ENCODE peak calls at places on chromosomes 1 and 21, in ten cellular contexts. One of them, this sample, is unnamed.

GRCh38 chr21:26845066-26845749 is at the start of gene ADAMTS1:
- DNase-seq in substantia nigra: peak
- DNase-seq in central memory CD8-positive, alpha-beta T cell: no peak
- DNase-seq in stimulated activated CD8-positive, alpha-beta memory T cell treated with anti-CD3 and anti-CD28 coated beads, Interleukin-15, amount 100 ng/mL, for 24 hours: no peak
- DNase-seq in fibroblast of pulmonary artery: peak
- DNase-seq in NCI-H1092 treated with DMSO at 0.1 percent for 48 hours: peak
- DNase-seq in fibroblast of lung: peak
- DNase-seq in cardiac muscle cell: peak
- DNase-seq in CD4-positive, alpha-beta T cell: no peak
- DNase-seq in naive thymus-derived CD8-positive, alpha-beta T cell: no peak
- DNase-seq in this sample: peak

GRCh38 chr1:213057264-213058059 is 6.4 kb downstream of the RPS6KC1 start:
- DNase-seq in substantia nigra: no peak
- DNase-seq in central memory CD8-positive, alpha-beta T cell: no peak
- DNase-seq in stimulated activated CD8-positive, alpha-beta memory T cell treated with anti-CD3 and anti-CD28 coated beads, Interleukin-15, amount 100 ng/mL, for 24 hours: no peak
- DNase-seq in fibroblast of pulmonary artery: no peak
- DNase-seq in NCI-H1092 treated with DMSO at 0.1 percent for 48 hours: no peak
- DNase-seq in fibroblast of lung: no peak
- DNase-seq in cardiac muscle cell: no peak
- DNase-seq in CD4-positive, alpha-beta T cell: no peak
- DNase-seq in naive thymus-derived CD8-positive, alpha-beta T cell: no peak
- DNase-seq in this sample: no peak

GRCh38 chr1:214505134-214505533 is 46.3 kb downstream of the PTPN14 start:
- DNase-seq in substantia nigra: no peak
- DNase-seq in central memory CD8-positive, alpha-beta T cell: no peak
- DNase-seq in stimulated activated CD8-positive, alpha-beta memory T cell treated with anti-CD3 and anti-CD28 coated beads, Interleukin-15, amount 100 ng/mL, for 24 hours: no peak
- DNase-seq in fibroblast of pulmonary artery: no peak
- DNase-seq in NCI-H1092 treated with DMSO at 0.1 percent for 48 hours: no peak
- DNase-seq in fibroblast of lung: no peak
- DNase-seq in cardiac muscle cell: no peak
- DNase-seq in CD4-positive, alpha-beta T cell: no peak
- DNase-seq in naive thymus-derived CD8-positive, alpha-beta T cell: no peak
- DNase-seq in this sample: no peak

GRCh38 chr1:77889240-77889637 is 815 bp downstream of the NEXN start:
- DNase-seq in substantia nigra: no peak
- DNase-seq in central memory CD8-positive, alpha-beta T cell: no peak
- DNase-seq in stimulated activated CD8-positive, alpha-beta memory T cell treated with anti-CD3 and anti-CD28 coated beads, Interleukin-15, amount 100 ng/mL, for 24 hours: no peak
- DNase-seq in fibroblast of pulmonary artery: peak
- DNase-seq in NCI-H1092 treated with DMSO at 0.1 percent for 48 hours: no peak
- DNase-seq in fibroblast of lung: peak
- DNase-seq in cardiac muscle cell: peak
- DNase-seq in CD4-positive, alpha-beta T cell: no peak
- DNase-seq in naive thymus-derived CD8-positive, alpha-beta T cell: no peak
- DNase-seq in this sample: peak

GRCh38 chr1:58783090-58783992 is 506 bp downstream of the JUN start:
- DNase-seq in substantia nigra: no peak
- DNase-seq in central memory CD8-positive, alpha-beta T cell: peak
- DNase-seq in stimulated activated CD8-positive, alpha-beta memory T cell treated with anti-CD3 and anti-CD28 coated beads, Interleukin-15, amount 100 ng/mL, for 24 hours: peak
- DNase-seq in fibroblast of pulmonary artery: peak
- DNase-seq in NCI-H1092 treated with DMSO at 0.1 percent for 48 hours: peak
- DNase-seq in fibroblast of lung: peak
- DNase-seq in cardiac muscle cell: peak
- DNase-seq in CD4-positive, alpha-beta T cell: peak
- DNase-seq in naive thymus-derived CD8-positive, alpha-beta T cell: peak
- DNase-seq in this sample: peak

GRCh38 chr1:182611787-182612186 is 7.6 kb upstream of the RGS16 start:
- DNase-seq in substantia nigra: no peak
- DNase-seq in central memory CD8-positive, alpha-beta T cell: no peak
- DNase-seq in stimulated activated CD8-positive, alpha-beta memory T cell treated with anti-CD3 and anti-CD28 coated beads, Interleukin-15, amount 100 ng/mL, for 24 hours: no peak
- DNase-seq in fibroblast of pulmonary artery: no peak
- DNase-seq in NCI-H1092 treated with DMSO at 0.1 percent for 48 hours: peak
- DNase-seq in fibroblast of lung: no peak
- DNase-seq in cardiac muscle cell: no peak
- DNase-seq in CD4-positive, alpha-beta T cell: no peak
- DNase-seq in naive thymus-derived CD8-positive, alpha-beta T cell: no peak
- DNase-seq in this sample: no peak

GRCh38 chr1:226938903-226939438 is 1.1 kb upstream of the COQ8A start:
- DNase-seq in substantia nigra: no peak
- DNase-seq in central memory CD8-positive, alpha-beta T cell: no peak
- DNase-seq in stimulated activated CD8-positive, alpha-beta memory T cell treated with anti-CD3 and anti-CD28 coated beads, Interleukin-15, amount 100 ng/mL, for 24 hours: no peak
- DNase-seq in fibroblast of pulmonary artery: peak
- DNase-seq in NCI-H1092 treated with DMSO at 0.1 percent for 48 hours: peak
- DNase-seq in fibroblast of lung: peak
- DNase-seq in cardiac muscle cell: no peak
- DNase-seq in CD4-positive, alpha-beta T cell: no peak
- DNase-seq in naive thymus-derived CD8-positive, alpha-beta T cell: no peak
- DNase-seq in this sample: no peak

GRCh38 chr1:205714906-205715246 is 34.6 kb upstream of the SLC45A3 start:
- DNase-seq in substantia nigra: no peak
- DNase-seq in central memory CD8-positive, alpha-beta T cell: no peak
- DNase-seq in stimulated activated CD8-positive, alpha-beta memory T cell treated with anti-CD3 and anti-CD28 coated beads, Interleukin-15, amount 100 ng/mL, for 24 hours: no peak
- DNase-seq in fibroblast of pulmonary artery: no peak
- DNase-seq in NCI-H1092 treated with DMSO at 0.1 percent for 48 hours: no peak
- DNase-seq in fibroblast of lung: no peak
- DNase-seq in cardiac muscle cell: no peak
- DNase-seq in CD4-positive, alpha-beta T cell: no peak
- DNase-seq in naive thymus-derived CD8-positive, alpha-beta T cell: no peak
- DNase-seq in this sample: no peak

GRCh38 chr1:5416518-5416917 is 575.7 kb downstream of the NPHP4 start:
- DNase-seq in substantia nigra: no peak
- DNase-seq in central memory CD8-positive, alpha-beta T cell: no peak
- DNase-seq in stimulated activated CD8-positive, alpha-beta memory T cell treated with anti-CD3 and anti-CD28 coated beads, Interleukin-15, amount 100 ng/mL, for 24 hours: no peak
- DNase-seq in fibroblast of pulmonary artery: no peak
- DNase-seq in NCI-H1092 treated with DMSO at 0.1 percent for 48 hours: no peak
- DNase-seq in fibroblast of lung: no peak
- DNase-seq in cardiac muscle cell: no peak
- DNase-seq in CD4-positive, alpha-beta T cell: no peak
- DNase-seq in naive thymus-derived CD8-positive, alpha-beta T cell: no peak
- DNase-seq in this sample: no peak

GRCh38 chr1:234675561-234675960 is 65.6 kb upstream of the IRF2BP2 start:
- DNase-seq in substantia nigra: no peak
- DNase-seq in central memory CD8-positive, alpha-beta T cell: no peak
- DNase-seq in stimulated activated CD8-positive, alpha-beta memory T cell treated with anti-CD3 and anti-CD28 coated beads, Interleukin-15, amount 100 ng/mL, for 24 hours: no peak
- DNase-seq in fibroblast of pulmonary artery: no peak
- DNase-seq in NCI-H1092 treated with DMSO at 0.1 percent for 48 hours: no peak
- DNase-seq in fibroblast of lung: no peak
- DNase-seq in cardiac muscle cell: no peak
- DNase-seq in CD4-positive, alpha-beta T cell: no peak
- DNase-seq in naive thymus-derived CD8-positive, alpha-beta T cell: no peak
- DNase-seq in this sample: no peak

GRCh38 chr1:201488817-201489581 is 17.9 kb downstream of the CSRP1 start:
- DNase-seq in substantia nigra: no peak
- DNase-seq in central memory CD8-positive, alpha-beta T cell: no peak
- DNase-seq in stimulated activated CD8-positive, alpha-beta memory T cell treated with anti-CD3 and anti-CD28 coated beads, Interleukin-15, amount 100 ng/mL, for 24 hours: no peak
- DNase-seq in fibroblast of pulmonary artery: peak
- DNase-seq in NCI-H1092 treated with DMSO at 0.1 percent for 48 hours: no peak
- DNase-seq in fibroblast of lung: peak
- DNase-seq in cardiac muscle cell: no peak
- DNase-seq in CD4-positive, alpha-beta T cell: no peak
- DNase-seq in naive thymus-derived CD8-positive, alpha-beta T cell: no peak
- DNase-seq in this sample: peak

GRCh38 chr1:59574085-59574484 is 240.7 kb upstream of the HOOK1 start:
- DNase-seq in substantia nigra: no peak
- DNase-seq in central memory CD8-positive, alpha-beta T cell: no peak
- DNase-seq in stimulated activated CD8-positive, alpha-beta memory T cell treated with anti-CD3 and anti-CD28 coated beads, Interleukin-15, amount 100 ng/mL, for 24 hours: no peak
- DNase-seq in fibroblast of pulmonary artery: peak
- DNase-seq in NCI-H1092 treated with DMSO at 0.1 percent for 48 hours: no peak
- DNase-seq in fibroblast of lung: peak
- DNase-seq in cardiac muscle cell: no peak
- DNase-seq in CD4-positive, alpha-beta T cell: no peak
- DNase-seq in naive thymus-derived CD8-positive, alpha-beta T cell: no peak
- DNase-seq in this sample: peak

GRCh38 chr1:109466440-109467300 is at the start of gene SYPL2:
- DNase-seq in substantia nigra: peak
- DNase-seq in central memory CD8-positive, alpha-beta T cell: no peak
- DNase-seq in stimulated activated CD8-positive, alpha-beta memory T cell treated with anti-CD3 and anti-CD28 coated beads, Interleukin-15, amount 100 ng/mL, for 24 hours: no peak
- DNase-seq in fibroblast of pulmonary artery: no peak
- DNase-seq in NCI-H1092 treated with DMSO at 0.1 percent for 48 hours: no peak
- DNase-seq in fibroblast of lung: peak
- DNase-seq in cardiac muscle cell: peak
- DNase-seq in CD4-positive, alpha-beta T cell: no peak
- DNase-seq in naive thymus-derived CD8-positive, alpha-beta T cell: no peak
- DNase-seq in this sample: peak

GRCh38 chr1:61011514-61012263 is 70.7 kb upstream of the NFIA start:
- DNase-seq in substantia nigra: no peak
- DNase-seq in central memory CD8-positive, alpha-beta T cell: no peak
- DNase-seq in stimulated activated CD8-positive, alpha-beta memory T cell treated with anti-CD3 and anti-CD28 coated beads, Interleukin-15, amount 100 ng/mL, for 24 hours: no peak
- DNase-seq in fibroblast of pulmonary artery: no peak
- DNase-seq in NCI-H1092 treated with DMSO at 0.1 percent for 48 hours: peak
- DNase-seq in fibroblast of lung: no peak
- DNase-seq in cardiac muscle cell: no peak
- DNase-seq in CD4-positive, alpha-beta T cell: no peak
- DNase-seq in naive thymus-derived CD8-positive, alpha-beta T cell: no peak
- DNase-seq in this sample: no peak

GRCh38 chr1:182351790-182352364 is 39.7 kb downstream of the GLUL start:
- DNase-seq in substantia nigra: peak
- DNase-seq in central memory CD8-positive, alpha-beta T cell: no peak
- DNase-seq in stimulated activated CD8-positive, alpha-beta memory T cell treated with anti-CD3 and anti-CD28 coated beads, Interleukin-15, amount 100 ng/mL, for 24 hours: no peak
- DNase-seq in fibroblast of pulmonary artery: no peak
- DNase-seq in NCI-H1092 treated with DMSO at 0.1 percent for 48 hours: no peak
- DNase-seq in fibroblast of lung: no peak
- DNase-seq in cardiac muscle cell: no peak
- DNase-seq in CD4-positive, alpha-beta T cell: no peak
- DNase-seq in naive thymus-derived CD8-positive, alpha-beta T cell: no peak
- DNase-seq in this sample: no peak

GRCh38 chr1:25111706-25112105 is 120.6 kb downstream of the SYF2 start:
- DNase-seq in substantia nigra: no peak
- DNase-seq in central memory CD8-positive, alpha-beta T cell: no peak
- DNase-seq in stimulated activated CD8-positive, alpha-beta memory T cell treated with anti-CD3 and anti-CD28 coated beads, Interleukin-15, amount 100 ng/mL, for 24 hours: no peak
- DNase-seq in fibroblast of pulmonary artery: no peak
- DNase-seq in NCI-H1092 treated with DMSO at 0.1 percent for 48 hours: peak
- DNase-seq in fibroblast of lung: no peak
- DNase-seq in cardiac muscle cell: no peak
- DNase-seq in CD4-positive, alpha-beta T cell: no peak
- DNase-seq in naive thymus-derived CD8-positive, alpha-beta T cell: no peak
- DNase-seq in this sample: no peak

GRCh38 chr1:189021577-189021976 is 1456.1 kb downstream of the BRINP3 start:
- DNase-seq in substantia nigra: no peak
- DNase-seq in central memory CD8-positive, alpha-beta T cell: no peak
- DNase-seq in stimulated activated CD8-positive, alpha-beta memory T cell treated with anti-CD3 and anti-CD28 coated beads, Interleukin-15, amount 100 ng/mL, for 24 hours: no peak
- DNase-seq in fibroblast of pulmonary artery: no peak
- DNase-seq in NCI-H1092 treated with DMSO at 0.1 percent for 48 hours: no peak
- DNase-seq in fibroblast of lung: no peak
- DNase-seq in cardiac muscle cell: no peak
- DNase-seq in CD4-positive, alpha-beta T cell: no peak
- DNase-seq in naive thymus-derived CD8-positive, alpha-beta T cell: no peak
- DNase-seq in this sample: peak

GRCh38 chr1:221241592-221241991 is 362.3 kb downstream of the HLX start:
- DNase-seq in substantia nigra: no peak
- DNase-seq in central memory CD8-positive, alpha-beta T cell: no peak
- DNase-seq in stimulated activated CD8-positive, alpha-beta memory T cell treated with anti-CD3 and anti-CD28 coated beads, Interleukin-15, amount 100 ng/mL, for 24 hours: no peak
- DNase-seq in fibroblast of pulmonary artery: peak
- DNase-seq in NCI-H1092 treated with DMSO at 0.1 percent for 48 hours: no peak
- DNase-seq in fibroblast of lung: no peak
- DNase-seq in cardiac muscle cell: no peak
- DNase-seq in CD4-positive, alpha-beta T cell: no peak
- DNase-seq in naive thymus-derived CD8-positive, alpha-beta T cell: no peak
- DNase-seq in this sample: no peak

GRCh38 chr1:175757381-175758015 is 14.1 kb upstream of the TNR start:
- DNase-seq in substantia nigra: no peak
- DNase-seq in central memory CD8-positive, alpha-beta T cell: no peak
- DNase-seq in stimulated activated CD8-positive, alpha-beta memory T cell treated with anti-CD3 and anti-CD28 coated beads, Interleukin-15, amount 100 ng/mL, for 24 hours: no peak
- DNase-seq in fibroblast of pulmonary artery: no peak
- DNase-seq in NCI-H1092 treated with DMSO at 0.1 percent for 48 hours: no peak
- DNase-seq in fibroblast of lung: no peak
- DNase-seq in cardiac muscle cell: peak
- DNase-seq in CD4-positive, alpha-beta T cell: no peak
- DNase-seq in naive thymus-derived CD8-positive, alpha-beta T cell: no peak
- DNase-seq in this sample: peak

GRCh38 chr1:8925406-8925805 is 20.3 kb upstream of the CA6 start:
- DNase-seq in substantia nigra: no peak
- DNase-seq in central memory CD8-positive, alpha-beta T cell: no peak
- DNase-seq in stimulated activated CD8-positive, alpha-beta memory T cell treated with anti-CD3 and anti-CD28 coated beads, Interleukin-15, amount 100 ng/mL, for 24 hours: no peak
- DNase-seq in fibroblast of pulmonary artery: no peak
- DNase-seq in NCI-H1092 treated with DMSO at 0.1 percent for 48 hours: no peak
- DNase-seq in fibroblast of lung: no peak
- DNase-seq in cardiac muscle cell: no peak
- DNase-seq in CD4-positive, alpha-beta T cell: no peak
- DNase-seq in naive thymus-derived CD8-positive, alpha-beta T cell: no peak
- DNase-seq in this sample: no peak

GRCh38 chr1:200427744-200428143 is 17.9 kb upstream of the ZNF281 start:
- DNase-seq in substantia nigra: no peak
- DNase-seq in central memory CD8-positive, alpha-beta T cell: no peak
- DNase-seq in stimulated activated CD8-positive, alpha-beta memory T cell treated with anti-CD3 and anti-CD28 coated beads, Interleukin-15, amount 100 ng/mL, for 24 hours: no peak
- DNase-seq in fibroblast of pulmonary artery: no peak
- DNase-seq in NCI-H1092 treated with DMSO at 0.1 percent for 48 hours: no peak
- DNase-seq in fibroblast of lung: no peak
- DNase-seq in cardiac muscle cell: no peak
- DNase-seq in CD4-positive, alpha-beta T cell: no peak
- DNase-seq in naive thymus-derived CD8-positive, alpha-beta T cell: no peak
- DNase-seq in this sample: no peak

GRCh38 chr1:24110642-24111263 is 1.2 kb downstream of the MYOM3 start:
- DNase-seq in substantia nigra: no peak
- DNase-seq in central memory CD8-positive, alpha-beta T cell: no peak
- DNase-seq in stimulated activated CD8-positive, alpha-beta memory T cell treated with anti-CD3 and anti-CD28 coated beads, Interleukin-15, amount 100 ng/mL, for 24 hours: no peak
- DNase-seq in fibroblast of pulmonary artery: no peak
- DNase-seq in NCI-H1092 treated with DMSO at 0.1 percent for 48 hours: no peak
- DNase-seq in fibroblast of lung: no peak
- DNase-seq in cardiac muscle cell: peak
- DNase-seq in CD4-positive, alpha-beta T cell: no peak
- DNase-seq in naive thymus-derived CD8-positive, alpha-beta T cell: no peak
- DNase-seq in this sample: no peak

GRCh38 chr21:29513535-29513934 is 214.8 kb downstream of the BACH1 start:
- DNase-seq in substantia nigra: no peak
- DNase-seq in central memory CD8-positive, alpha-beta T cell: no peak
- DNase-seq in stimulated activated CD8-positive, alpha-beta memory T cell treated with anti-CD3 and anti-CD28 coated beads, Interleukin-15, amount 100 ng/mL, for 24 hours: no peak
- DNase-seq in fibroblast of pulmonary artery: no peak
- DNase-seq in NCI-H1092 treated with DMSO at 0.1 percent for 48 hours: no peak
- DNase-seq in fibroblast of lung: no peak
- DNase-seq in cardiac muscle cell: no peak
- DNase-seq in CD4-positive, alpha-beta T cell: no peak
- DNase-seq in naive thymus-derived CD8-positive, alpha-beta T cell: no peak
- DNase-seq in this sample: no peak

GRCh38 chr1:53326598-53327182 is 1.2 kb downstream of the LRP8 start:
- DNase-seq in substantia nigra: no peak
- DNase-seq in central memory CD8-positive, alpha-beta T cell: no peak
- DNase-seq in stimulated activated CD8-positive, alpha-beta memory T cell treated with anti-CD3 and anti-CD28 coated beads, Interleukin-15, amount 100 ng/mL, for 24 hours: no peak
- DNase-seq in fibroblast of pulmonary artery: no peak
- DNase-seq in NCI-H1092 treated with DMSO at 0.1 percent for 48 hours: peak
- DNase-seq in fibroblast of lung: no peak
- DNase-seq in cardiac muscle cell: peak
- DNase-seq in CD4-positive, alpha-beta T cell: no peak
- DNase-seq in naive thymus-derived CD8-positive, alpha-beta T cell: no peak
- DNase-seq in this sample: peak

GRCh38 chr1:109739738-109740614 is 862 bp downstream of the GSTM3 start:
- DNase-seq in substantia nigra: peak
- DNase-seq in central memory CD8-positive, alpha-beta T cell: peak
- DNase-seq in stimulated activated CD8-positive, alpha-beta memory T cell treated with anti-CD3 and anti-CD28 coated beads, Interleukin-15, amount 100 ng/mL, for 24 hours: peak
- DNase-seq in fibroblast of pulmonary artery: peak
- DNase-seq in NCI-H1092 treated with DMSO at 0.1 percent for 48 hours: peak
- DNase-seq in fibroblast of lung: peak
- DNase-seq in cardiac muscle cell: peak
- DNase-seq in CD4-positive, alpha-beta T cell: peak
- DNase-seq in naive thymus-derived CD8-positive, alpha-beta T cell: peak
- DNase-seq in this sample: peak

GRCh38 chr21:44420416-44421205 is 34.7 kb upstream of the LRRC3 start:
- DNase-seq in substantia nigra: no peak
- DNase-seq in central memory CD8-positive, alpha-beta T cell: no peak
- DNase-seq in stimulated activated CD8-positive, alpha-beta memory T cell treated with anti-CD3 and anti-CD28 coated beads, Interleukin-15, amount 100 ng/mL, for 24 hours: no peak
- DNase-seq in fibroblast of pulmonary artery: no peak
- DNase-seq in NCI-H1092 treated with DMSO at 0.1 percent for 48 hours: no peak
- DNase-seq in fibroblast of lung: no peak
- DNase-seq in cardiac muscle cell: no peak
- DNase-seq in CD4-positive, alpha-beta T cell: no peak
- DNase-seq in naive thymus-derived CD8-positive, alpha-beta T cell: no peak
- DNase-seq in this sample: no peak

GRCh38 chr1:20588634-20589225 is at the start of gene CDA:
- DNase-seq in substantia nigra: no peak
- DNase-seq in central memory CD8-positive, alpha-beta T cell: no peak
- DNase-seq in stimulated activated CD8-positive, alpha-beta memory T cell treated with anti-CD3 and anti-CD28 coated beads, Interleukin-15, amount 100 ng/mL, for 24 hours: no peak
- DNase-seq in fibroblast of pulmonary artery: no peak
- DNase-seq in NCI-H1092 treated with DMSO at 0.1 percent for 48 hours: no peak
- DNase-seq in fibroblast of lung: no peak
- DNase-seq in cardiac muscle cell: no peak
- DNase-seq in CD4-positive, alpha-beta T cell: no peak
- DNase-seq in naive thymus-derived CD8-positive, alpha-beta T cell: no peak
- DNase-seq in this sample: no peak

This sample was measured in astrocyte of the hippocampus.